ENCODE peak calls at places on chromosomes 16 and 17, in five cellular contexts. One of them, this sample, is unnamed.

GRCh38 chr16:85634747-85635544 is 21.8 kb downstream of the GSE1 start:
- DNase-seq in bronchial epithelial cell: no peak
- DNase-seq in fibroblast of the aortic adventitia: no peak
- DNase-seq in colonic mucosa: no peak
- DNase-seq in left lung: no peak
- DNase-seq in this sample: no peak

GRCh38 chr17:69609495-69610315 is 195.2 kb downstream of the MAP2K6 start:
- DNase-seq in left lung: no peak
- DNase-seq in bronchial epithelial cell: peak
- DNase-seq in fibroblast of the aortic adventitia: peak
- DNase-seq in colonic mucosa: peak
- DNase-seq in this sample: no peak

GRCh38 chr17:57045868-57046671 is 39.0 kb upstream of the AKAP1 start:
- DNase-seq in fibroblast of the aortic adventitia: no peak
- DNase-seq in left lung: peak
- DNase-seq in bronchial epithelial cell: no peak
- DNase-seq in colonic mucosa: no peak
- DNase-seq in this sample: no peak

GRCh38 chr16:68776821-68777485 is 39.9 kb downstream of the CDH1 start:
- DNase-seq in fibroblast of the aortic adventitia: no peak
- DNase-seq in left lung: no peak
- DNase-seq in colonic mucosa: no peak
- DNase-seq in bronchial epithelial cell: no peak
- DNase-seq in this sample: no peak

GRCh38 chr17:66949501-66949900 is 15.0 kb upstream of the CACNG4 start:
- DNase-seq in colonic mucosa: no peak
- DNase-seq in left lung: no peak
- DNase-seq in bronchial epithelial cell: peak
- DNase-seq in fibroblast of the aortic adventitia: peak
- DNase-seq in this sample: no peak

GRCh38 chr17:73748521-73748920 is 104.3 kb upstream of the SDK2 start:
- DNase-seq in bronchial epithelial cell: no peak
- DNase-seq in left lung: no peak
- DNase-seq in fibroblast of the aortic adventitia: no peak
- DNase-seq in colonic mucosa: no peak
- DNase-seq in this sample: no peak

GRCh38 chr17:83195330-83196087 is 116.1 kb downstream of the METRNL start:
- DNase-seq in fibroblast of the aortic adventitia: peak
- DNase-seq in colonic mucosa: no peak
- DNase-seq in bronchial epithelial cell: no peak
- DNase-seq in left lung: peak
- DNase-seq in this sample: no peak

GRCh38 chr16:14050297-14051027 is 20.7 kb upstream of the MRTFB start:
- DNase-seq in bronchial epithelial cell: peak
- DNase-seq in left lung: no peak
- DNase-seq in fibroblast of the aortic adventitia: no peak
- DNase-seq in colonic mucosa: no peak
- DNase-seq in this sample: peak

GRCh38 chr16:88527186-88527936 is 42.8 kb upstream of the ZC3H18 start:
- DNase-seq in bronchial epithelial cell: peak
- DNase-seq in colonic mucosa: peak
- DNase-seq in left lung: peak
- DNase-seq in fibroblast of the aortic adventitia: peak
- DNase-seq in this sample: no peak

GRCh38 chr16:83494459-83494858 is 313.3 kb upstream of the HSBP1 start:
- DNase-seq in left lung: no peak
- DNase-seq in bronchial epithelial cell: no peak
- DNase-seq in colonic mucosa: no peak
- DNase-seq in fibroblast of the aortic adventitia: no peak
- DNase-seq in this sample: no peak

GRCh38 chr17:60905709-60906108 is 228.1 kb downstream of the BCAS3 start:
- DNase-seq in colonic mucosa: no peak
- DNase-seq in fibroblast of the aortic adventitia: no peak
- DNase-seq in left lung: no peak
- DNase-seq in bronchial epithelial cell: no peak
- DNase-seq in this sample: no peak

GRCh38 chr17:30176845-30177244 is 58.7 kb downstream of the SLC6A4 start:
- DNase-seq in fibroblast of the aortic adventitia: no peak
- DNase-seq in colonic mucosa: peak
- DNase-seq in left lung: no peak
- DNase-seq in bronchial epithelial cell: no peak
- DNase-seq in this sample: no peak

GRCh38 chr16:67886387-67886786 is 1.7 kb downstream of the NRN1L start:
- DNase-seq in bronchial epithelial cell: no peak
- DNase-seq in fibroblast of the aortic adventitia: no peak
- DNase-seq in left lung: no peak
- DNase-seq in colonic mucosa: no peak
- DNase-seq in this sample: no peak

GRCh38 chr16:23847938-23848337 is 12.2 kb downstream of the PRKCB start:
- DNase-seq in colonic mucosa: no peak
- DNase-seq in left lung: no peak
- DNase-seq in bronchial epithelial cell: no peak
- DNase-seq in fibroblast of the aortic adventitia: no peak
- DNase-seq in this sample: no peak

GRCh38 chr16:56675685-56676210 is 6.1 kb downstream of the MT1H start:
- DNase-seq in colonic mucosa: no peak
- DNase-seq in left lung: no peak
- DNase-seq in bronchial epithelial cell: no peak
- DNase-seq in fibroblast of the aortic adventitia: no peak
- DNase-seq in this sample: no peak

GRCh38 chr17:44038604-44039007 is 23.8 kb upstream of the TMEM101 start:
- DNase-seq in colonic mucosa: no peak
- DNase-seq in left lung: no peak
- DNase-seq in fibroblast of the aortic adventitia: no peak
- DNase-seq in bronchial epithelial cell: no peak
- DNase-seq in this sample: no peak

GRCh38 chr16:35823342-35823741 is 2363.9 kb downstream of the TP53TG3F start:
- DNase-seq in fibroblast of the aortic adventitia: no peak
- DNase-seq in colonic mucosa: no peak
- DNase-seq in left lung: no peak
- DNase-seq in bronchial epithelial cell: no peak
- DNase-seq in this sample: no peak

GRCh38 chr16:19912445-19913305 is 28.0 kb upstream of the GPRC5B start:
- DNase-seq in fibroblast of the aortic adventitia: peak
- DNase-seq in colonic mucosa: no peak
- DNase-seq in bronchial epithelial cell: peak
- DNase-seq in left lung: no peak
- DNase-seq in this sample: peak

GRCh38 chr17:31556969-31557620 is 165.6 kb downstream of the RAB11FIP4 start:
- DNase-seq in left lung: no peak
- DNase-seq in bronchial epithelial cell: no peak
- DNase-seq in fibroblast of the aortic adventitia: no peak
- DNase-seq in colonic mucosa: no peak
- DNase-seq in this sample: no peak

GRCh38 chr17:61532818-61533217 is 58.2 kb downstream of the NACA2 start:
- DNase-seq in fibroblast of the aortic adventitia: no peak
- DNase-seq in left lung: no peak
- DNase-seq in bronchial epithelial cell: no peak
- DNase-seq in colonic mucosa: no peak
- DNase-seq in this sample: no peak

GRCh38 chr16:943971-944370 is 26.8 kb downstream of the LMF1 start:
- DNase-seq in left lung: no peak
- DNase-seq in fibroblast of the aortic adventitia: no peak
- DNase-seq in colonic mucosa: no peak
- DNase-seq in bronchial epithelial cell: no peak
- DNase-seq in this sample: no peak

GRCh38 chr17:71033336-71033735 is 864.0 kb downstream of the KCNJ2 start:
- DNase-seq in bronchial epithelial cell: no peak
- DNase-seq in left lung: no peak
- DNase-seq in colonic mucosa: no peak
- DNase-seq in fibroblast of the aortic adventitia: no peak
- DNase-seq in this sample: no peak

GRCh38 chr16:50697881-50698767 is 4.7 kb downstream of the NOD2 start:
- DNase-seq in fibroblast of the aortic adventitia: peak
- DNase-seq in bronchial epithelial cell: peak
- DNase-seq in left lung: no peak
- DNase-seq in colonic mucosa: no peak
- DNase-seq in this sample: peak

GRCh38 chr16:3578610-3579551 is 1.7 kb upstream of the NLRC3 start:
- DNase-seq in left lung: peak
- DNase-seq in colonic mucosa: no peak
- DNase-seq in bronchial epithelial cell: no peak
- DNase-seq in fibroblast of the aortic adventitia: no peak
- DNase-seq in this sample: no peak

GRCh38 chr17:68260051-68260762 is 12.4 kb downstream of the AMZ2 start:
- DNase-seq in fibroblast of the aortic adventitia: no peak
- DNase-seq in bronchial epithelial cell: no peak
- DNase-seq in colonic mucosa: no peak
- DNase-seq in left lung: no peak
- DNase-seq in this sample: peak

GRCh38 chr16:72991211-72991610 is 56.7 kb downstream of the ZFHX3 start:
- DNase-seq in left lung: no peak
- DNase-seq in fibroblast of the aortic adventitia: no peak
- DNase-seq in colonic mucosa: no peak
- DNase-seq in bronchial epithelial cell: no peak
- DNase-seq in this sample: no peak

GRCh38 chr17:81715107-81715871 is 3.2 kb downstream of the SLC25A10 start:
- DNase-seq in bronchial epithelial cell: no peak
- DNase-seq in colonic mucosa: no peak
- DNase-seq in left lung: no peak
- DNase-seq in fibroblast of the aortic adventitia: no peak
- DNase-seq in this sample: no peak

GRCh38 chr17:81713556-81714411 is 1.7 kb downstream of the SLC25A10 start:
- DNase-seq in left lung: no peak
- DNase-seq in colonic mucosa: peak
- DNase-seq in fibroblast of the aortic adventitia: no peak
- DNase-seq in bronchial epithelial cell: no peak
- DNase-seq in this sample: no peak

GRCh38 chr17:81715872-81716673 is 4.0 kb downstream of the SLC25A10 start:
- DNase-seq in left lung: no peak
- DNase-seq in fibroblast of the aortic adventitia: no peak
- DNase-seq in colonic mucosa: no peak
- DNase-seq in bronchial epithelial cell: no peak
- DNase-seq in this sample: no peak

GRCh38 chr17:81713004-81713555 is 996 bp downstream of the SLC25A10 start:
- DNase-seq in left lung: no peak
- DNase-seq in bronchial epithelial cell: no peak
- DNase-seq in colonic mucosa: no peak
- DNase-seq in fibroblast of the aortic adventitia: no peak
- DNase-seq in this sample: no peak

DNA sequence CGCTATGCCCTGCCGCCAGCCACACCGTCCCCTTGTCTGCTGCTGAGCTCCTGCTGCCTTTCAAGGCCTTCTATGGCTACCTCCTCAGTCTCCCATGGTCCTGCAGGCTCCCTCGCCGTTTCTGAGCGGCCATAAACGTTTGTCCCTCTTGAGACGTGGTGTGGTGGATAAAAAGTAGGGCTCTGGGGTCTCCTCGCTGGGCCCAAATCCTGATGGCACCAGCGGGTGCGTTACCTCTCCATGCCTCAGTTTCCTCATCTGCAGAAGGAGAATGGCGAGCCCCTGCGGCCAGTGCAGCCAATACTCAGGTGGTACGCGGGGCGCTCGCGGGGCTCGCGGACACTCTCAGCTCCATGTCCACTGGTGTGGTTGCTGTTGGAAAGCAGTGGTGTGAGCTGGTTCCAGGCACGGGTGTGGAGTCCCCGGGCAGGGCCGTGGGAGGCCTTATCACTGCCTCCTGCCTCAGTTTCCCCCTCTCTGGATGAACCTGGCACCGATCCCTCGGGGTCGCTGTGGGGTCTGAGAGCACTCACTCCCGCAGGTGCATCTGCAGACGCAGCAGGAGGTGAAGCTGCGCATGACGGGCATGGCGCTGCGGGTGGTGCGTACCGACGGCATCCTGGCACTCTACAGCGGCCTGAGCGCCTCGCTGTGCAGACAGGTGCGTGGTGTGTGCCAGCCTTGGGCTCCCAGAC is 2.5 kb downstream of the SLC25A10 start:
- DNase-seq in colonic mucosa: no peak
- DNase-seq in left lung: no peak
- DNase-seq in fibroblast of the aortic adventitia: no peak
- DNase-seq in bronchial epithelial cell: no peak
- DNase-seq in this sample: no peak
- H3K4me3 ChIP-seq in colonic mucosa: no peak
- H3K4me3 ChIP-seq in left lung: no peak
- H3K4me3 ChIP-seq in fibroblast of the aortic adventitia: no peak
- H3K4me3 ChIP-seq in bronchial epithelial cell: no peak
- H3K4me3 ChIP-seq in this sample: peak

GRCh38 chr17:39271546-39271945 is 45.8 kb upstream of the STAC2 start:
- DNase-seq in left lung: no peak
- DNase-seq in fibroblast of the aortic adventitia: peak
- DNase-seq in colonic mucosa: no peak
- DNase-seq in bronchial epithelial cell: no peak
- DNase-seq in this sample: no peak

GRCh38 chr17:39276113-39276512 is 50.4 kb upstream of the STAC2 start:
- DNase-seq in fibroblast of the aortic adventitia: no peak
- DNase-seq in bronchial epithelial cell: no peak
- DNase-seq in left lung: no peak
- DNase-seq in colonic mucosa: no peak
- DNase-seq in this sample: no peak

DNA sequence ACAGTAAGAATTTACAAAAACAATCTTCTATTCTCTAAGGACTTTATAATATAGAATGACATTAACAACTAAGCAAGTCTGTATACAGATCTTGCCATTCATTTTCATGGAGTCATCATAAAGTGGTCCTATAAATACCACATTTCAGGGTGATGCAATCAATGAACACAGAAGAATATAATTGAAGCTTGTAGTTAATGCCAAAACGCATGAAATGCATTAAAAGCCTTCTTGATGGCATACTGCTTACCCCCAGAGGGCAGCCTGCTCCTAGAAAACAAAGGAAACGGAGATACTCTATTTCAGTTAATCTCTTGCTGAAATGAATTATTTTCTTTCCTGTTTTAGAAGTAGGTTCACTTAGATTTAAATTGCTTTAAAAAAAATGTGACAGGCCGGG is 45.2 kb upstream of the STAC2 start:
- DNase-seq in colonic mucosa: no peak
- DNase-seq in fibroblast of the aortic adventitia: peak
- DNase-seq in bronchial epithelial cell: peak
- DNase-seq in left lung: no peak
- DNase-seq in this sample: no peak
- TF ChIP-seq CTCF in colonic mucosa: no peak
- TF ChIP-seq CTCF in fibroblast of the aortic adventitia: peak
- TF ChIP-seq CTCF in bronchial epithelial cell: no peak
- TF ChIP-seq CTCF in left lung: no peak
- TF ChIP-seq CTCF in this sample: peak

DNA sequence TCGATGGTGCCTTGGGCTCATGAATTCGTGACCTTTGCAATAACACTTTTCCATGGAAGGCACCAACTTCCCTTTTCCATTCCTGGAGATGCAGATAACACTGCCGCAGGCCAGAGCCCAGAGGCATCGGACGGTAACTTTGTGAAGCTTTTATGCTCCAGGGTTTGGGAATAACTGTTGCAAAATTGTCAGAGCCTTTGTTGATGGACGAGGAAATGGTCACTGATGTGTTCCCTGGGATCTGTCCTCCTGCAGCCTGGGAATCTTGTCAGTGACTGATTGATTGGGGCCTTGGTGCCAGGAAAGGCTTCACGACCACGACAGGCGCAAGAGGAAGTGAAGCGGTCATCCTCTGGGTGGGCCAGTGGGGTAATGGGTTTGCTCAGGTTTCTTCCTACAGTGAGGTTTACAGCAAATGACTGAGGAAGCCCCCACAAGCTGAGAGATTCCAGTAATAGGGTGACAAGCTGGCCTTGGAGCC is 37.4 kb downstream of the PGS1 start:
- DNase-seq in left lung: peak
- DNase-seq in colonic mucosa: no peak
- DNase-seq in fibroblast of the aortic adventitia: no peak
- DNase-seq in bronchial epithelial cell: no peak
- DNase-seq in this sample: no peak
- H3K4me3 ChIP-seq in left lung: peak
- H3K4me3 ChIP-seq in colonic mucosa: no peak
- H3K4me3 ChIP-seq in fibroblast of the aortic adventitia: no peak
- H3K4me3 ChIP-seq in bronchial epithelial cell: no peak
- H3K4me3 ChIP-seq in this sample: no peak

GRCh38 chr16:87383522-87384161 is at the start of gene FBXO31:
- DNase-seq in bronchial epithelial cell: peak
- DNase-seq in fibroblast of the aortic adventitia: peak
- DNase-seq in left lung: peak
- DNase-seq in colonic mucosa: peak
- DNase-seq in this sample: no peak
- TF ChIP-seq CTCF in bronchial epithelial cell: no peak
- TF ChIP-seq CTCF in fibroblast of the aortic adventitia: no peak
- TF ChIP-seq CTCF in left lung: no peak
- TF ChIP-seq CTCF in colonic mucosa: no peak
- TF ChIP-seq CTCF in this sample: no peak

This sample was measured in epithelial cell of proximal tubule.